ENCODE peak calls at places on chromosomes 3 and 15, in five cellular contexts. H is tibial artery, D is cardiac muscle cell, Z is pancreas, Y is psoas muscle. N is an unnamed sample.

GRCh38 chr15:77858677-77859490 is 218.6 kb downstream of the TBC1D2B start:
- DNase-seq in H (peak), Y (no peak), D (no peak), Z (peak), N (peak)

GRCh38 chr15:69576035-69576526 is 123.5 kb downstream of the RPLP1 start:
- DNase-seq in H (peak), D (peak), Y (peak), Z (peak), N (peak)

GRCh38 chr3:161069441-161070251 is 35.5 kb downstream of the B3GALNT1 start:
- DNase-seq in Z (no peak), H (peak), D (no peak), Y (no peak), N (no peak)

GRCh38 chr3:46359748-46360509 is 6.0 kb downstream of the CCR2 start:
- DNase-seq in H (no peak), D (no peak), Z (no peak), Y (no peak), N (no peak)

GRCh38 chr15:91891788-91892187 is 38.3 kb downstream of the SLCO3A1 start:
- DNase-seq in D (peak), H (no peak), Z (no peak), Y (no peak), N (no peak)

GRCh38 chr15:40282144-40282869 is 557 bp downstream of the ANKRD63 start:
- DNase-seq in D (peak), H (no peak), Z (peak), Y (no peak), N (peak)

GRCh38 chr3:110243081-110243480 is 828.5 kb upstream of the NECTIN3 start:
- DNase-seq in D (no peak), Y (no peak), Z (no peak), H (no peak), N (no peak)

GRCh38 chr3:101779808-101780366 is 876 bp downstream of the NXPE3 start:
- DNase-seq in H (no peak), D (no peak), Y (no peak), Z (no peak), N (no peak)

GRCh38 chr3:11091791-11092190 is 62.5 kb upstream of the HRH1 start:
- DNase-seq in Z (no peak), D (no peak), Y (no peak), H (no peak), N (no peak)

GRCh38 chr3:112116777-112117186 is 16.3 kb downstream of the GCSAM start:
- DNase-seq in D (no peak), Z (no peak), Y (no peak), H (no peak), N (no peak)

GRCh38 chr3:20574746-20575145 is 388.7 kb upstream of the SGO1 start:
- DNase-seq in D (no peak), Z (no peak), Y (no peak), H (no peak), N (no peak)

GRCh38 chr3:178703268-178703975 is 167.2 kb downstream of the KCNMB2 start:
- DNase-seq in Y (no peak), D (no peak), H (no peak), Z (no peak), N (no peak)
- TF ChIP-seq CTCF in Y (no peak), D (no peak), H (no peak), Z (no peak), N (no peak)

GRCh38 chr3:127555108-127555507 is 35.4 kb downstream of the TPRA1 start:
- DNase-seq in Z (no peak), H (no peak), Y (no peak), D (no peak), N (no peak)

GRCh38 chr3:127551178-127551577 is 39.4 kb downstream of the TPRA1 start:
- DNase-seq in D (no peak), Y (no peak), Z (no peak), H (no peak), N (no peak)

GRCh38 chr3:127551971-127552370 is 38.6 kb downstream of the TPRA1 start:
- DNase-seq in Y (no peak), D (no peak), H (no peak), Z (no peak), N (no peak)

GRCh38 chr3:127560051-127560787 is 30.3 kb downstream of the TPRA1 start:
- DNase-seq in Z (no peak), Y (no peak), D (no peak), H (no peak), N (no peak)

DNA sequence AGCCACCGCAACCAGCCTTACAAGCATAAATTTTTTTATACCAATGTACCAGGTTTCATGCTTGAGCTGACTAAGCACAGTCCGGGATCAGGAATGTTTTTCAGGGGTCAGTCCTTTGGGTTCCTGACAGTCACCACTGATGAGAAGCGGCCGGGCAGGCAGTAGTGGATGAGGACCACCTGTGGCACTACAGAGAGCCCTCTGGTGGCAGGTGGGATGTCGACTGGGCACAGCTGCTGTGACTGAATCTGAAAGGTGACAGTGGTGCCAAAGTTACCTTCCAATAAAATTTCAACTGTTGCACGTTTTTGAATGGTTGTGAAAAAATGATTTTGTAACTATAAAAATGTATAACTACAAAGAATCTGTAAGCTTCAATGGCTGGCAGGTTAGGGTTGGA is 34.0 kb downstream of the TPRA1 start:
- DNase-seq in D (peak), Y (no peak), Z (no peak), H (no peak), N (no peak)
- TF ChIP-seq CTCF in D (peak), Y (no peak), Z (no peak), H (no peak), N (no peak)

DNA sequence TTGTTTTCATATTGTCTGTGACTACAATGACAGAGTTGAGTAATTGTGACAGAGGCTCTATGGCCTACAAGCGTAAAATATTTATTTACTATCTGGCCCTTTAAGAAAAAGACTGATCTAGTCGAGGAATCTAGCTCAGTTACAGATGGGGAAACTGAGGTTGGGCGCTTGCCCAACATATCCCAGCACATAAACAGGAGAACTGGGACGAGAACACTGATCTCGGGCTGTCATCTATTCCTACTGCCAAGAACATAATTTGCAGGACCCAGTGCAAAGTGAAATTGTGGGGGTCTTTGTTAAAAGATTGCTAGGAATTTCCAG is 1.9 kb downstream of the FES start:
- DNase-seq in H (no peak), Z (no peak), D (no peak), Y (no peak), N (no peak)
- TF ChIP-seq CTCF in H (no peak), Z (no peak), D (no peak), Y (no peak), N (no peak)

GRCh38 chr15:81197255-81197630 is 564 bp downstream of the IL16 start:
- DNase-seq in Z (no peak), H (no peak), D (no peak), Y (no peak), N (no peak)

GRCh38 chr15:81199031-81199779 is 2.5 kb downstream of the IL16 start:
- DNase-seq in D (no peak), H (no peak), Y (no peak), Z (no peak), N (no peak)

GRCh38 chr15:81195339-81195864 is 1.3 kb upstream of the IL16 start:
- DNase-seq in Z (no peak), D (no peak), H (no peak), Y (no peak), N (no peak)

GRCh38 chr15:81196576-81197254 is at the start of gene IL16:
- DNase-seq in Y (no peak), Z (no peak), D (no peak), H (no peak), N (no peak)

GRCh38 chr15:81197688-81198281 is 1.1 kb downstream of the IL16 start:
- DNase-seq in H (no peak), D (no peak), Y (no peak), Z (no peak), N (no peak)
- TF ChIP-seq CTCF in H (no peak), D (no peak), Y (no peak), Z (no peak), N (no peak)

DNA sequence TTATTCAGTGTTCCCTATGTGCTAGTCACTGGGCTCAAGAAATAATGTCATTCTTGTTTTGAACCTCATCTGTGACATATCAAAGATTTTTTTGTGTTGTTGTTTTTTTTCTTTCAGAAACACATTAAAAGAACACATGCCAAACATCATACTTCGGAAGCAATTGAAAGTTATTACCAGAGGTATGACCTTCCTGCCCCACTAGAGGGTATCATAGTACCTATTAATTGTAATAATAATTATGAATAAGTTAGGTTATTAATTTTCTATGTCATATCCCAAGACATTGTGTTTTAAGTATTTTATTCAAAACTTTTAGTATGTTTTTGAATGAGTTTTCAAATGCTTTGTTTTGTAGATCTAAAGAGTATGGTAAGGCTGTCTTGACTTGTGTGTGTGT is 65.7 kb downstream of the CDIN1 start:
- DNase-seq in H (no peak), D (no peak), Y (no peak), Z (no peak), N (no peak)
- TF ChIP-seq CTCF in H (no peak), D (peak), Y (no peak), Z (no peak), N (peak)

GRCh38 chr15:85004551-85004950 is 22.9 kb downstream of the PDE8A start:
- DNase-seq in Z (no peak), Y (no peak), H (no peak), D (no peak), N (no peak)

GRCh38 chr15:85006655-85007054 is 25.0 kb downstream of the PDE8A start:
- DNase-seq in Y (no peak), Z (no peak), D (no peak), H (no peak), N (no peak)

GRCh38 chr15:85005744-85006143 is 24.1 kb downstream of the PDE8A start:
- DNase-seq in Y (no peak), H (no peak), D (no peak), Z (no peak), N (no peak)

GRCh38 chr15:85006201-85006600 is 24.5 kb downstream of the PDE8A start:
- DNase-seq in D (no peak), Z (no peak), Y (no peak), H (no peak), N (peak)

GRCh38 chr15:85005319-85005718 is 23.7 kb downstream of the PDE8A start:
- DNase-seq in D (no peak), Z (no peak), H (no peak), Y (no peak), N (no peak)
- TF ChIP-seq CTCF in D (peak), Z (no peak), H (no peak), Y (no peak), N (no peak)

GRCh38 chr3:56468184-56469106 is at the start of gene ERC2:
- DNase-seq in Z (peak), Y (peak), H (no peak), D (peak), N (peak)
- TF ChIP-seq CTCF in Z (no peak), Y (no peak), H (no peak), D (peak), N (no peak)